ENCODE peak calls at places on chromosome 20, in six cellular contexts. F is upper lobe of right lung, E is suprapubic skin, K is fibroblast of lung, J is tibial nerve, W is PC-3. Y is an unnamed sample. For H3K4me1, the result is how much of the 10 kb centered on the place peaks cover.

GRCh38 chr20:13173201-13173600 is 47.9 kb upstream of the ISM1 start:
- DNase-seq in F (no peak), K (no peak), W (peak), E (no peak), J (no peak), Y (no peak)

GRCh38 chr20:36784900-36785299 is 11.3 kb upstream of the DSN1 start:
- DNase-seq in K (peak), E (no peak), F (no peak), J (peak), W (no peak), Y (no peak)

GRCh38 chr20:17538517-17539170 is 7.5 kb upstream of the BFSP1 start:
- DNase-seq in E (no peak), W (peak), K (peak), F (no peak), J (no peak), Y (no peak)

GRCh38 chr20:10864076-10864672 is 190.4 kb upstream of the JAG1 start:
- DNase-seq in J (peak), F (peak), E (no peak), K (peak), W (peak), Y (no peak)

GRCh38 chr20:64113796-64114355 is 6.5 kb upstream of the NPBWR2 start:
- DNase-seq in E (peak), F (peak), J (no peak), W (no peak), K (no peak), Y (no peak)

GRCh38 chr20:50837532-50838321 is 42.9 kb downstream of the BCAS4 start:
- DNase-seq in F (no peak), E (no peak), W (peak), K (peak), J (no peak), Y (peak)

GRCh38 chr20:49430320-49430719 is 52.1 kb downstream of the KCNB1 start:
- DNase-seq in W (no peak), F (no peak), J (no peak), E (no peak), K (no peak), Y (no peak)

GRCh38 chr20:19995220-19995863 is 21.8 kb upstream of the NAA20 start:
- DNase-seq in W (peak), E (no peak), J (no peak), F (no peak), K (peak), Y (no peak)

GRCh38 chr20:38343107-38343797 is 3.0 kb upstream of the LBP start:
- DNase-seq in F (no peak), E (no peak), K (no peak), J (peak), W (no peak), Y (no peak)

GRCh38 chr20:17611290-17611539 is 41.3 kb downstream of the DSTN start:
- DNase-seq in F (no peak), W (no peak), J (no peak), K (peak), E (peak), Y (no peak)

GRCh38 chr20:52047811-52048302 is 143.7 kb downstream of the ZFP64 start:
- DNase-seq in E (no peak), F (no peak), J (no peak), W (no peak), K (peak), Y (no peak)

GRCh38 chr20:23336476-23336875 is 14.1 kb upstream of the NXT1 start:
- DNase-seq in W (no peak), J (no peak), E (no peak), F (no peak), K (no peak), Y (no peak)

GRCh38 chr20:40807771-40808170 is 118.7 kb upstream of the MAFB start:
- DNase-seq in F (no peak), K (no peak), W (no peak), E (no peak), J (no peak), Y (no peak)

GRCh38 chr20:475463-476357 is 13.4 kb upstream of the TBC1D20 start:
- DNase-seq in J (no peak), E (no peak), K (no peak), F (no peak), W (no peak), Y (no peak)

GRCh38 chr20:37385659-37386504 is 39.9 kb downstream of the SRC start:
- DNase-seq in F (peak), J (no peak), K (no peak), W (no peak), E (peak), Y (no peak)

GRCh38 chr20:11540558-11540957 is 377.1 kb upstream of the BTBD3 start:
- DNase-seq in E (no peak), F (no peak), J (no peak), W (no peak), K (no peak), Y (no peak)

GRCh38 chr20:63086421-63087235 is 79.9 kb upstream of the BHLHE23 start:
- DNase-seq in W (no peak), K (no peak), J (no peak), F (peak), E (peak), Y (no peak)

GRCh38 chr20:61673152-61673551 is 392.5 kb downstream of the TAF4 start:
- DNase-seq in J (no peak), K (peak), E (no peak), W (no peak), F (no peak), Y (no peak)

GRCh38 chr20:60255426-60255825 is 297.2 kb downstream of the CDH26 start:
- DNase-seq in K (no peak), W (no peak), F (no peak), J (no peak), E (no peak), Y (no peak)

GRCh38 chr20:40481337-40481736 is 207.7 kb downstream of the MAFB start:
- DNase-seq in F (no peak), E (no peak), J (no peak), W (no peak), K (no peak), Y (no peak)

GRCh38 chr20:63740070-63740500 is 509 bp downstream of the SLC2A4RG start:
- DNase-seq in F (peak), J (no peak), W (peak), E (no peak), K (peak), Y (no peak)

GRCh38 chr20:51249781-51250180 is 226.9 kb upstream of the KCNG1 start:
- DNase-seq in F (no peak), K (no peak), J (no peak), E (no peak), W (no peak), Y (no peak)

GRCh38 chr20:64051532-64052325 is 2.3 kb upstream of the SOX18 start:
- DNase-seq in J (no peak), F (peak), E (no peak), W (no peak), K (no peak), Y (no peak)

GRCh38 chr20:1952737-1953530 is 40.9 kb downstream of the PDYN start:
- DNase-seq in J (no peak), F (no peak), W (no peak), K (no peak), E (no peak), Y (no peak)

GRCh38 chr20:25023316-25023715 is 30.8 kb upstream of the APMAP start:
- DNase-seq in J (no peak), F (peak), W (no peak), E (peak), K (no peak), Y (no peak)

DNA sequence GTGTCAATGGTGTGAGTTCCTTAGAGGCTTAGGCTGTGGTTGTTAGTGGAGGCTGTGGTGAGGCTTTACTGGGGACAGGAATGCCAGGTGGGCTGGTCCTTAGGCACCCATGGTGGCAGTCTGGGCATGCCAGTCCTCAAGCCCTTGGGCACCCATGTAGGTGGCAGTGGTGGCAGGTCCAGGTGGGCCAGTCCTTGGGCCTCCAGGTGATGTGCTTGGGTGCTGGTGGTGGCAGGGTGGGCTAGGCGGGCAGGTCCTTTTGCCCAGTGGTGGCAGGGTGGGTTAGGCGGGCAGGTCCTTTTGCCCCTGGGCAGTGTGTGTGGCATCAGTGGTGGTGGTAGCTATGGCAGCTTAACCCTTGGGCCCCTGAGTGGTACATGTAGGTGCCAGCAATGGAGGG is 133.8 kb downstream of the FLRT3 start:
- DNase-seq in E (no peak), W (no peak), K (no peak), J (no peak), F (no peak), Y (no peak)
- TF ChIP-seq CTCF in E (no peak), W (no peak), K (no peak), J (no peak), F (no peak), Y (no peak)

GRCh38 chr20:32485770-32486248 is 99.3 kb downstream of the NOL4L start:
- DNase-seq in F (no peak), E (peak), K (no peak), W (no peak), J (no peak), Y (no peak)

GRCh38 chr20:32484221-32485125 is 100.7 kb downstream of the NOL4L start:
- DNase-seq in E (peak), F (no peak), K (peak), W (peak), J (no peak), Y (no peak)

GRCh38 chr20:32483351-32484220 is 101.5 kb downstream of the NOL4L start:
- DNase-seq in E (peak), F (peak), K (peak), W (peak), J (no peak), Y (no peak)

GRCh38 chr20:32487381-32487780 is 97.8 kb downstream of the NOL4L start:
- DNase-seq in E (peak), K (no peak), W (no peak), F (no peak), J (no peak), Y (no peak)

DNA sequence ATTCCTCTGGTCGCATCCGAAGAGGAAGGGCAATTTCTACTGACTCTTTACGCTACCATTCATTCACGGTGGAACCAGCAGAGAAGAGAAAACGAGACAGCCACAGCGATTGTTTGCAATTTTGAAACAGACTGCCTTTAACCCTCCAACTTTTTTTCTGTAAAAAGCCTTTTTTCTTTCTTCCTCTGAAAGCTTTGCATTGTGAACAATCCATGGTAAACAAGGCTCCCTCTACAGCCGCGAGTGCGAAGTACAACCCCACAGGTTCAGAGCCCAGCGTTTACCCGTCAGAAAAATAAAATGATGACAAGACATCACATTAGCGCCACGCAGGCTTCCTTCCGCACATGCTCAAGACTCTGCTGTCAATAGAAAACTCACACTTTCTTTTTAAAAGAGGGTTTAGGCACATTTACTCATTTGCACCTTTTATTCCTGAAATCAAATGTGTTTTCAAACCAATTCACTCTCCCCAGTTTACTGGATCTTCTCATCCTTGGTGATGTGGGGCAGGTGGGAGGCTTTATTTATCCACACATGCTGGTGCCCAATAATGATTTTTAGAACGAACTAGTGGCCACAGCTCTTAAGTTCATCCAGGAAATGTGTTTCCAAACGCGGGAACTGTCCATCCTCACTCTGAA is 99.9 kb downstream of the NOL4L start:
- DNase-seq in J (peak), E (peak), F (peak), K (peak), W (peak), Y (peak)
- H3K27ac ChIP-seq in J (peak), E (no peak), F (no peak), K (peak), W (no peak), Y (peak)

GRCh38 chr20:58092353-58092752 is 136.1 kb downstream of the ANKRD60 start:
- DNase-seq in K (no peak), J (no peak), F (no peak), W (no peak), E (no peak), Y (no peak)

GRCh38 chr20:58088105-58088504 is 140.3 kb downstream of the ANKRD60 start:
- DNase-seq in W (no peak), E (no peak), J (no peak), K (no peak), F (no peak), Y (no peak)

GRCh38 chr20:58091810-58092209 is 136.6 kb downstream of the ANKRD60 start:
- DNase-seq in K (no peak), E (no peak), J (no peak), F (no peak), W (no peak), Y (no peak)

GRCh38 chr20:58088625-58089024 is 139.8 kb downstream of the ANKRD60 start:
- DNase-seq in W (no peak), E (no peak), F (no peak), J (no peak), K (no peak), Y (no peak)

DNA sequence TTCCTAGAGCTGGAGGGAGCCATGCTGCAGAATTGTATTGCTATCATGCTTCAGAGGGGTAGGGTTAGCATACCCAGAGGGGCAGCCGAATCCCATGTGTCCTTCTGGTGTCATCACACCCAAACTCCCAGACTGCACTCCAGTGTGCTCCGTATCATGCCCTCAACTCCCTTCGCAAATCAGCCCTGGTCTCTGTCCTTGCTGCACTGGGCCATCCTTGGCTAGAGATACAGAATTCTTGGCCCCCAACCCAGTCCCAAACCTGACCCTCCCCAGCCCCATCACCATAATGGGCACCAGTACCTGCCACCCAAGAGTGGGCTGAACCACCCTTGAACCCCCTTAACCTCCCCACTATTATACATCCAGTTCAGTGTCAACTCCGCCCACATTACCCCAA is 138.3 kb downstream of the ANKRD60 start:
- DNase-seq in K (no peak), E (no peak), J (no peak), F (no peak), W (no peak), Y (no peak)
- H3K4me1 ChIP-seq in K (under half), E (under half), J (under half), F (under half), W (under half), Y (under half)

GRCh38 chr20:9334866-9335265 is 179.5 kb upstream of the LAMP5 start:
- DNase-seq in W (peak), K (no peak), F (no peak), E (no peak), J (no peak), Y (no peak)

GRCh38 chr20:9331707-9332435 is 182.5 kb upstream of the LAMP5 start:
- DNase-seq in E (no peak), J (no peak), K (no peak), W (no peak), F (no peak), Y (no peak)

GRCh38 chr20:9329356-9330092 is 184.9 kb upstream of the LAMP5 start:
- DNase-seq in W (no peak), F (no peak), E (no peak), K (no peak), J (no peak), Y (no peak)

GRCh38 chr20:9332783-9333482 is 181.5 kb upstream of the LAMP5 start:
- DNase-seq in F (no peak), J (no peak), K (no peak), W (no peak), E (no peak), Y (no peak)

DNA sequence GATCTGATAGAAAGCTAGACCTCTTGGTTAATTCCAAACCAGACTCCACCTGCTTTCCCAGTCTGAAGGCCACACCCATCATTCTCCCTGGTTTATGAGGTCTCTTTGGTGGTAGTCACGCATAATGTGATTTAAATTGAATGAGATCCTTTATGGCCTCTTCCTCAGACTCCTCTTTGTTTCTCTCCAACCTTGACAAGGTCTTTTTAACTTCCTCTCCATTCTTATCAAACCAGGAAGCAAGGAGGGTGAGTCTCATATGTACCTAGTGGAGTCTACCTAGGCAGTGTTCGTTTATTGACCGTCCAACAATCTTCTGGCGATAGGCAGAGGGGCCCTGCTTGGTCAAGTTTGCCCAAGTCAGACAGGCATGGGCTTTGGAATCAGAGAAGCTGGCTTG is 184.2 kb upstream of the LAMP5 start:
- DNase-seq in F (no peak), E (no peak), J (no peak), K (no peak), W (no peak), Y (no peak)
- TF ChIP-seq CTCF in F (no peak), E (no peak), J (no peak), K (no peak), W (no peak), Y (no peak)